ENCODE peak calls at places on chromosome 13, in five cellular contexts. E is activated CD4-positive, alpha-beta T cell treated with anti-CD3 and anti-CD28 coated beads, Interleukin-2, amount 50 U/mL, for 24 hours; L is GM19239; C is activated naive CD8-positive, alpha-beta T cell treated with anti-CD3 and anti-CD28 coated beads, Interleukin-2, amount 50 U/mL, for 24 hours; W is cardiac muscle cell. F is an unnamed sample.

GRCh38 chr13:33446821-33447481 is 161.4 kb upstream of the STARD13 start:
- DNase-seq in E (no peak), L (no peak), C (no peak), W (no peak), F (no peak)

GRCh38 chr13:30832845-30833332 is 73.2 kb upstream of the MEDAG start:
- DNase-seq in E (peak), L (no peak), C (peak), W (peak), F (no peak)

GRCh38 chr13:107395927-107396757 is 819.2 kb downstream of the LIG4 start:
- DNase-seq in E (no peak), L (no peak), C (no peak), W (no peak), F (no peak)

GRCh38 chr13:74009100-74009668 is 125.0 kb downstream of the KLF12 start:
- DNase-seq in E (no peak), L (no peak), C (no peak), W (no peak), F (no peak)

GRCh38 chr13:42073683-42074082 is 25.2 kb downstream of the DGKH start:
- DNase-seq in E (no peak), L (no peak), C (no peak), W (no peak), F (no peak)

GRCh38 chr13:47455581-47455980 is 545.5 kb downstream of the SUCLA2 start:
- DNase-seq in E (no peak), L (no peak), C (no peak), W (peak), F (no peak)

GRCh38 chr13:45055902-45056648 is 64.2 kb upstream of the GTF2F2 start:
- DNase-seq in E (peak), L (no peak), C (peak), W (no peak), F (no peak)

GRCh38 chr13:108003626-108004025 is 211.7 kb downstream of the LIG4 start:
- DNase-seq in E (no peak), L (no peak), C (no peak), W (no peak), F (no peak)

GRCh38 chr13:86000546-86000945 is 201.3 kb upstream of the SLITRK6 start:
- DNase-seq in E (no peak), L (no peak), C (no peak), W (no peak), F (no peak)

GRCh38 chr13:111152836-111153235 is 37.7 kb downstream of the ARHGEF7 start:
- DNase-seq in E (no peak), L (no peak), C (no peak), W (peak), F (no peak)

GRCh38 chr13:59445812-59446211 is 717.9 kb downstream of the DIAPH3 start:
- DNase-seq in E (no peak), L (no peak), C (no peak), W (no peak), F (no peak)

GRCh38 chr13:101915333-101915732 is 462.9 kb downstream of the ITGBL1 start:
- DNase-seq in E (no peak), L (no peak), C (no peak), W (no peak), F (no peak)

GRCh38 chr13:35957996-35958395 is 173.2 kb downstream of the DCLK1 start:
- DNase-seq in E (no peak), L (no peak), C (no peak), W (no peak), F (no peak)

GRCh38 chr13:48727252-48728011 is 73.7 kb downstream of the CYSLTR2 start:
- DNase-seq in E (no peak), L (no peak), C (no peak), W (no peak), F (no peak)

GRCh38 chr13:26656919-26657318 is 99.4 kb downstream of the WASF3 start:
- DNase-seq in E (no peak), L (no peak), C (no peak), W (peak), F (no peak)

GRCh38 chr13:26956532-26957142 is 196.1 kb upstream of the GPR12 start:
- DNase-seq in E (no peak), L (no peak), C (no peak), W (no peak), F (no peak)

GRCh38 chr13:113623491-113624234 is 34.3 kb downstream of the ATP4B start:
- DNase-seq in E (no peak), L (no peak), C (no peak), W (no peak), F (no peak)

GRCh38 chr13:98752111-98752941 is at the start of gene SLC15A1:
- DNase-seq in E (no peak), L (no peak), C (no peak), W (peak), F (no peak)

GRCh38 chr13:24146961-24147569 is 13.5 kb upstream of the SPATA13 start:
- DNase-seq in E (no peak), L (no peak), C (no peak), W (no peak), F (no peak)

GRCh38 chr13:41645313-41645712 is 188.0 kb downstream of the RGCC start:
- DNase-seq in E (no peak), L (no peak), C (no peak), W (no peak), F (no peak)

GRCh38 chr13:21895769-21896168 is 224.9 kb downstream of the FGF9 start:
- DNase-seq in E (no peak), L (no peak), C (no peak), W (no peak), F (no peak)